ENCODE peak calls at places on chromosomes 4 and X, in ten cellular contexts. One of them, this sample, is unnamed.
A peak's percentile ranks its signal among the peaks of the same experiment; 100 is the strongest.

GRCh38 chr4:83582289-83582756 is 46.4 kb downstream of the GPAT3 start:
- DNase-seq in HCEC 1CT: no peak
- DNase-seq in uterus: peak; percentile 18
- DNase-seq in upper lobe of right lung: no peak
- DNase-seq in Calu3: peak; percentile 23
- DNase-seq in Caki2: no peak
- DNase-seq in CD8-positive, alpha-beta T cell: no peak
- DNase-seq in suprapubic skin: no peak
- DNase-seq in non-pigmented ciliary epithelial cell: no peak
- DNase-seq in amygdala: peak; percentile 8
- DNase-seq in this sample: no peak

GRCh38 chrX:99142745-99143144 is 1267.3 kb downstream of the PCDH19 start:
- DNase-seq in HCEC 1CT: no peak
- DNase-seq in uterus: no peak
- DNase-seq in upper lobe of right lung: no peak
- DNase-seq in Calu3: no peak
- DNase-seq in Caki2: no peak
- DNase-seq in CD8-positive, alpha-beta T cell: no peak
- DNase-seq in suprapubic skin: no peak
- DNase-seq in non-pigmented ciliary epithelial cell: no peak
- DNase-seq in amygdala: no peak
- DNase-seq in this sample: no peak

GRCh38 chr4:182179105-182179504 is 64.1 kb upstream of the TENM3 start:
- DNase-seq in HCEC 1CT: peak; percentile 58
- DNase-seq in uterus: no peak
- DNase-seq in upper lobe of right lung: no peak
- DNase-seq in Calu3: no peak
- DNase-seq in Caki2: peak; percentile 63
- DNase-seq in CD8-positive, alpha-beta T cell: no peak
- DNase-seq in suprapubic skin: no peak
- DNase-seq in non-pigmented ciliary epithelial cell: no peak
- DNase-seq in amygdala: no peak
- DNase-seq in this sample: no peak

GRCh38 chr4:100118213-100118612 is 72.1 kb downstream of the DDIT4L start:
- DNase-seq in HCEC 1CT: peak; percentile 2
- DNase-seq in uterus: no peak
- DNase-seq in upper lobe of right lung: no peak
- DNase-seq in Calu3: no peak
- DNase-seq in Caki2: no peak
- DNase-seq in CD8-positive, alpha-beta T cell: no peak
- DNase-seq in suprapubic skin: no peak
- DNase-seq in non-pigmented ciliary epithelial cell: no peak
- DNase-seq in amygdala: no peak
- DNase-seq in this sample: no peak

GRCh38 chrX:134634691-134635090 is 23.6 kb downstream of the PLAC1 start:
- DNase-seq in HCEC 1CT: peak; percentile 70
- DNase-seq in uterus: no peak
- DNase-seq in upper lobe of right lung: no peak
- DNase-seq in Calu3: no peak
- DNase-seq in Caki2: no peak
- DNase-seq in CD8-positive, alpha-beta T cell: no peak
- DNase-seq in suprapubic skin: no peak
- DNase-seq in non-pigmented ciliary epithelial cell: no peak
- DNase-seq in amygdala: no peak
- DNase-seq in this sample: no peak

GRCh38 chr4:8346838-8347605 is 77.5 kb downstream of the HTRA3 start:
- DNase-seq in HCEC 1CT: no peak
- DNase-seq in uterus: no peak
- DNase-seq in upper lobe of right lung: no peak
- DNase-seq in Calu3: no peak
- DNase-seq in Caki2: no peak
- DNase-seq in CD8-positive, alpha-beta T cell: no peak
- DNase-seq in suprapubic skin: peak; percentile 42
- DNase-seq in non-pigmented ciliary epithelial cell: no peak
- DNase-seq in amygdala: peak; percentile 51
- DNase-seq in this sample: no peak

GRCh38 chr4:102141855-102142254 is 203.4 kb downstream of the SLC39A8 start:
- DNase-seq in HCEC 1CT: no peak
- DNase-seq in uterus: no peak
- DNase-seq in upper lobe of right lung: no peak
- DNase-seq in Calu3: no peak
- DNase-seq in Caki2: no peak
- DNase-seq in CD8-positive, alpha-beta T cell: no peak
- DNase-seq in suprapubic skin: no peak
- DNase-seq in non-pigmented ciliary epithelial cell: no peak
- DNase-seq in amygdala: no peak
- DNase-seq in this sample: no peak

GRCh38 chr4:58514299-58514698 is 1404.1 kb upstream of the IGFBP7 start:
- DNase-seq in HCEC 1CT: no peak
- DNase-seq in uterus: no peak
- DNase-seq in upper lobe of right lung: no peak
- DNase-seq in Calu3: no peak
- DNase-seq in Caki2: no peak
- DNase-seq in CD8-positive, alpha-beta T cell: no peak
- DNase-seq in suprapubic skin: no peak
- DNase-seq in non-pigmented ciliary epithelial cell: no peak
- DNase-seq in amygdala: no peak
- DNase-seq in this sample: no peak

GRCh38 chrX:38627683-38628082 is 66.3 kb downstream of the TSPAN7 start:
- DNase-seq in HCEC 1CT: peak; percentile 2
- DNase-seq in uterus: no peak
- DNase-seq in upper lobe of right lung: no peak
- DNase-seq in Calu3: peak; percentile 18
- DNase-seq in Caki2: peak; percentile 0
- DNase-seq in CD8-positive, alpha-beta T cell: no peak
- DNase-seq in suprapubic skin: no peak
- DNase-seq in non-pigmented ciliary epithelial cell: no peak
- DNase-seq in amygdala: no peak
- DNase-seq in this sample: no peak

GRCh38 chr4:145557720-145558119 is 61.5 kb upstream of the MMAA start:
- DNase-seq in HCEC 1CT: peak; percentile 51
- DNase-seq in uterus: peak; percentile 46
- DNase-seq in upper lobe of right lung: peak; percentile 68
- DNase-seq in Calu3: peak; percentile 62
- DNase-seq in Caki2: peak; percentile 19
- DNase-seq in CD8-positive, alpha-beta T cell: no peak
- DNase-seq in suprapubic skin: no peak
- DNase-seq in non-pigmented ciliary epithelial cell: no peak
- DNase-seq in amygdala: peak; percentile 11
- DNase-seq in this sample: no peak

GRCh38 chr4:16198271-16198670 is 28.0 kb downstream of the TAPT1 start:
- DNase-seq in HCEC 1CT: no peak
- DNase-seq in uterus: no peak
- DNase-seq in upper lobe of right lung: no peak
- DNase-seq in Calu3: no peak
- DNase-seq in Caki2: no peak
- DNase-seq in CD8-positive, alpha-beta T cell: no peak
- DNase-seq in suprapubic skin: no peak
- DNase-seq in non-pigmented ciliary epithelial cell: no peak
- DNase-seq in amygdala: no peak
- DNase-seq in this sample: no peak

GRCh38 chr4:100894339-100894870 is 376.6 kb upstream of the EMCN start:
- DNase-seq in HCEC 1CT: no peak
- DNase-seq in uterus: no peak
- DNase-seq in upper lobe of right lung: no peak
- DNase-seq in Calu3: no peak
- DNase-seq in Caki2: no peak
- DNase-seq in CD8-positive, alpha-beta T cell: no peak
- DNase-seq in suprapubic skin: no peak
- DNase-seq in non-pigmented ciliary epithelial cell: no peak
- DNase-seq in amygdala: no peak
- DNase-seq in this sample: no peak